ENCODE peak calls at places on chromosomes 11 and 22, in four cellular contexts. One of them, this sample, is unnamed.

GRCh38 chr11:78838417-78838816 is 263.8 kb upstream of the NARS2 start:
- DNase-seq in thoracic aorta: no peak
- DNase-seq in ovary: no peak
- DNase-seq in IMR-90: no peak
- DNase-seq in this sample: no peak

GRCh38 chr11:1559103-1559951 is 12.7 kb downstream of the DUSP8 start:
- DNase-seq in thoracic aorta: peak; percentile 94
- DNase-seq in ovary: peak; percentile 54
- DNase-seq in IMR-90: peak; percentile 66
- DNase-seq in this sample: peak; percentile 98

GRCh38 chr11:93051181-93051580 is 81.7 kb downstream of the MTNR1B start:
- DNase-seq in thoracic aorta: no peak
- DNase-seq in ovary: no peak
- DNase-seq in IMR-90: peak; percentile 88
- DNase-seq in this sample: no peak

GRCh38 chr22:35274154-35274871 is 17.0 kb downstream of the HMGXB4 start:
- DNase-seq in thoracic aorta: no peak
- DNase-seq in ovary: no peak
- DNase-seq in IMR-90: no peak
- DNase-seq in this sample: no peak

GRCh38 chr11:23903044-23903704 is 593.7 kb upstream of the LUZP2 start:
- DNase-seq in thoracic aorta: no peak
- DNase-seq in ovary: no peak
- DNase-seq in IMR-90: peak; percentile 95
- DNase-seq in this sample: no peak

GRCh38 chr11:80320765-80321164 is 879.9 kb upstream of the TENM4 start:
- DNase-seq in thoracic aorta: no peak
- DNase-seq in ovary: no peak
- DNase-seq in IMR-90: no peak
- DNase-seq in this sample: no peak

GRCh38 chr11:118928870-118929495 is 3.3 kb upstream of the BCL9L start:
- DNase-seq in thoracic aorta: no peak
- DNase-seq in ovary: peak; percentile 76
- DNase-seq in IMR-90: peak; percentile 41
- DNase-seq in this sample: peak; percentile 90

GRCh38 chr11:94574193-94574961 is 7.2 kb downstream of the PIWIL4 start:
- DNase-seq in thoracic aorta: no peak
- DNase-seq in ovary: no peak
- DNase-seq in IMR-90: peak; percentile 90
- DNase-seq in this sample: no peak

GRCh38 chr11:27557223-27557622 is 50.7 kb upstream of the LIN7C start:
- DNase-seq in thoracic aorta: no peak
- DNase-seq in ovary: no peak
- DNase-seq in IMR-90: peak; percentile 73
- DNase-seq in this sample: no peak

GRCh38 chr11:132062031-132062430 is 691.6 kb downstream of the NTM start:
- DNase-seq in thoracic aorta: no peak
- DNase-seq in ovary: no peak
- DNase-seq in IMR-90: peak; percentile 62
- DNase-seq in this sample: no peak

GRCh38 chr11:112265659-112266409 is 5.2 kb upstream of the PLET1 start:
- DNase-seq in thoracic aorta: no peak
- DNase-seq in ovary: no peak
- DNase-seq in IMR-90: peak; percentile 34
- DNase-seq in this sample: no peak

GRCh38 chr11:134466909-134467567 is 55.0 kb upstream of the B3GAT1 start:
- DNase-seq in thoracic aorta: no peak
- DNase-seq in ovary: no peak
- DNase-seq in IMR-90: no peak
- DNase-seq in this sample: no peak

GRCh38 chr11:103326070-103326794 is 217.0 kb downstream of the DYNC2H1 start:
- DNase-seq in thoracic aorta: no peak
- DNase-seq in ovary: no peak
- DNase-seq in IMR-90: peak; percentile 78
- DNase-seq in this sample: no peak

GRCh38 chr11:31646206-31646605 is 136.6 kb downstream of the ELP4 start:
- DNase-seq in thoracic aorta: no peak
- DNase-seq in ovary: no peak
- DNase-seq in IMR-90: no peak
- DNase-seq in this sample: no peak

GRCh38 chr11:68666854-68667253 is 17.5 kb upstream of the GAL start:
- DNase-seq in thoracic aorta: no peak
- DNase-seq in ovary: no peak
- DNase-seq in IMR-90: no peak
- DNase-seq in this sample: peak; percentile 91

GRCh38 chr11:68215087-68215445 is 2.0 kb upstream of the KMT5B start:
- DNase-seq in thoracic aorta: no peak
- DNase-seq in ovary: peak; percentile 29
- DNase-seq in IMR-90: no peak
- DNase-seq in this sample: no peak

GRCh38 chr22:49793296-49793695 is 34.4 kb downstream of the BRD1 start:
- DNase-seq in thoracic aorta: no peak
- DNase-seq in ovary: no peak
- DNase-seq in IMR-90: no peak
- DNase-seq in this sample: no peak

GRCh38 chr11:116885951-116886629 is 48.7 kb upstream of the APOA1 start:
- DNase-seq in thoracic aorta: no peak
- DNase-seq in ovary: no peak
- DNase-seq in IMR-90: peak; percentile 85
- DNase-seq in this sample: no peak

GRCh38 chr11:69010964-69011623 is 2.0 kb downstream of the MRGPRF start:
- DNase-seq in thoracic aorta: peak; percentile 48
- DNase-seq in ovary: peak; percentile 89
- DNase-seq in IMR-90: peak; percentile 77
- DNase-seq in this sample: peak; percentile 92

GRCh38 chr11:65423516-65424199 is 1.1 kb downstream of the NEAT1 start:
- DNase-seq in thoracic aorta: no peak
- DNase-seq in ovary: peak; percentile 41
- DNase-seq in IMR-90: peak; percentile 32
- DNase-seq in this sample: peak; percentile 79

GRCh38 chr22:20238567-20239062 is 29.5 kb downstream of the RTN4R start:
- DNase-seq in thoracic aorta: no peak
- DNase-seq in ovary: no peak
- DNase-seq in IMR-90: no peak
- DNase-seq in this sample: no peak

GRCh38 chr11:36492724-36493304 is 17.3 kb downstream of the TRAF6 start:
- DNase-seq in thoracic aorta: no peak
- DNase-seq in ovary: no peak
- DNase-seq in IMR-90: peak; percentile 63
- DNase-seq in this sample: no peak

GRCh38 chr11:60498853-60499252 is 6.3 kb downstream of the MS4A12 start:
- DNase-seq in thoracic aorta: no peak
- DNase-seq in ovary: no peak
- DNase-seq in IMR-90: no peak
- DNase-seq in this sample: no peak

GRCh38 chr11:122743949-122744876 is 88.7 kb downstream of the UBASH3B start:
- DNase-seq in thoracic aorta: no peak
- DNase-seq in ovary: no peak
- DNase-seq in IMR-90: no peak
- DNase-seq in this sample: no peak

GRCh38 chr11:64186205-64187165 is 514 bp downstream of the STIP1 start:
- DNase-seq in thoracic aorta: no peak
- DNase-seq in ovary: no peak
- DNase-seq in IMR-90: peak; percentile 2
- DNase-seq in this sample: no peak

GRCh38 chr22:43031617-43032016 is 16.7 kb upstream of the PACSIN2 start:
- DNase-seq in thoracic aorta: no peak
- DNase-seq in ovary: no peak
- DNase-seq in IMR-90: no peak
- DNase-seq in this sample: no peak

GRCh38 chr11:9090488-9091043 is 833 bp downstream of the SCUBE2 start:
- DNase-seq in thoracic aorta: no peak
- DNase-seq in ovary: no peak
- DNase-seq in IMR-90: no peak
- DNase-seq in this sample: no peak

GRCh38 chr11:783581-784015 is 6.3 kb downstream of the CEND1 start:
- DNase-seq in thoracic aorta: peak; percentile 47
- DNase-seq in ovary: peak; percentile 76
- DNase-seq in IMR-90: peak; percentile 96
- DNase-seq in this sample: no peak

GRCh38 chr22:38707346-38707745 is 1.6 kb downstream of the GTPBP1 start:
- DNase-seq in thoracic aorta: no peak
- DNase-seq in ovary: no peak
- DNase-seq in IMR-90: peak; percentile 73
- DNase-seq in this sample: no peak

GRCh38 chr11:117774553-117774952 is 22.5 kb downstream of the DSCAML1 start:
- DNase-seq in thoracic aorta: no peak
- DNase-seq in ovary: no peak
- DNase-seq in IMR-90: no peak
- DNase-seq in this sample: no peak

GRCh38 chr11:10375280-10376048 is 70.6 kb downstream of the ADM start:
- DNase-seq in thoracic aorta: no peak
- DNase-seq in ovary: no peak
- DNase-seq in IMR-90: peak; percentile 95
- DNase-seq in this sample: no peak

DNA sequence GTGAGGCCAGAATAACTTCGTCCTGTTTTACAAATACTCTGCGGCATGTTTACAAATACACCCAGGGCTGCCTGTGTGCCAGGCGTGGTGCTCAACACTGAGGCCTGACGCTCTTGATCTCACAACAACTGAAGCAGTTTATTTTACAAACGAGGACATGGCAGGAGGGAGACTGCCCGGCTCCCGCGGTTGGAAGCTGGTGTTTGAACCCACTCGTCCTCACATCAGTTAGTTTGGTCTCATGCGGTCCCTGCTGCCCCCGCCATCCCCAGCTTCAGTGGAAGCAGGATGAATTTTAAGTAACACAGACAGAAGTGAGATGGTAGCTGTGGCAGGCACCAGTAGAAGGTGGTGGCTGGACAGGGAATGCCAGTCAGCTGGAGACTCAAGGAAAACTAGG is 16.4 kb downstream of the KIAA0930 start:
- DNase-seq in thoracic aorta: no peak
- DNase-seq in ovary: no peak
- DNase-seq in IMR-90: no peak
- DNase-seq in this sample: no peak
- H3K27ac ChIP-seq in thoracic aorta: no peak overlapping the region
- H3K27ac ChIP-seq in ovary: no peak overlapping the region
- H3K27ac ChIP-seq in IMR-90: no peak overlapping the region
- H3K27ac ChIP-seq in this sample: no peak overlapping the region

GRCh38 chr11:87039371-87039770 is 1.6 kb downstream of the TMEM135 start:
- DNase-seq in thoracic aorta: no peak
- DNase-seq in ovary: peak; percentile 38
- DNase-seq in IMR-90: peak; percentile 19
- DNase-seq in this sample: no peak
- H3K4me3 ChIP-seq in thoracic aorta: peak overlapping the region; percentile 93
- H3K4me3 ChIP-seq in ovary: no peak overlapping the region
- H3K4me3 ChIP-seq in IMR-90: peak overlapping the region; percentile 16
- H3K4me3 ChIP-seq in this sample: peak overlapping the region; percentile 86

DNA sequence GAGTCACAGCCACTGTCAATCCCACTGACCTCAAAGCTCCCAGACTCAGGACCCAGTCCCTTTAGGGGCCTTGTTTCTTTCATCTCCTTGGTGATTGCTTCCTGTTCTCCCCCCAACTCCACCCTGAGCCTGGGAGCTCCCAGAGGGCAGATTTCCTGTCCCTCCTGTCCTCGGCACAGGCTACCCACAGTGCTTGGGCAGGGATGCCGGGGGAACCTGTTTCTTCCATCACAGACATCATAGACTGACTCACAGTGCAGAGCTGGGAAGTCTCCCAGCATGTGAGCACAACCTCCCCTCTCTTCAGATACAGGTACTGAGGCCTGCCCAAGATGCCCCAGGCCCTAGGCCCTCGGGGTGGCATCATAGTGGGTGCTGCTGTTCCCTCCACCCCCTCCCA is 16.6 kb downstream of the TRIM29 start:
- DNase-seq in thoracic aorta: no peak
- DNase-seq in ovary: no peak
- DNase-seq in IMR-90: no peak
- DNase-seq in this sample: no peak
- TF ChIP-seq CTCF in thoracic aorta: no peak
- TF ChIP-seq CTCF in ovary: no peak
- TF ChIP-seq CTCF in IMR-90: no peak
- TF ChIP-seq CTCF in this sample: no peak

GRCh38 chr11:16791494-16791961 is 53.1 kb downstream of the C11orf58 start:
- DNase-seq in thoracic aorta: peak; percentile 62
- DNase-seq in ovary: no peak
- DNase-seq in IMR-90: peak; percentile 95
- DNase-seq in this sample: no peak

GRCh38 chr11:16792426-16792825 is 54.0 kb downstream of the C11orf58 start:
- DNase-seq in thoracic aorta: no peak
- DNase-seq in ovary: no peak
- DNase-seq in IMR-90: no peak
- DNase-seq in this sample: no peak

GRCh38 chr11:16794047-16794818 is 55.8 kb downstream of the C11orf58 start:
- DNase-seq in thoracic aorta: no peak
- DNase-seq in ovary: no peak
- DNase-seq in IMR-90: no peak
- DNase-seq in this sample: no peak

GRCh38 chr11:16793511-16793910 is 55.1 kb downstream of the C11orf58 start:
- DNase-seq in thoracic aorta: no peak
- DNase-seq in ovary: no peak
- DNase-seq in IMR-90: no peak
- DNase-seq in this sample: no peak

DNA sequence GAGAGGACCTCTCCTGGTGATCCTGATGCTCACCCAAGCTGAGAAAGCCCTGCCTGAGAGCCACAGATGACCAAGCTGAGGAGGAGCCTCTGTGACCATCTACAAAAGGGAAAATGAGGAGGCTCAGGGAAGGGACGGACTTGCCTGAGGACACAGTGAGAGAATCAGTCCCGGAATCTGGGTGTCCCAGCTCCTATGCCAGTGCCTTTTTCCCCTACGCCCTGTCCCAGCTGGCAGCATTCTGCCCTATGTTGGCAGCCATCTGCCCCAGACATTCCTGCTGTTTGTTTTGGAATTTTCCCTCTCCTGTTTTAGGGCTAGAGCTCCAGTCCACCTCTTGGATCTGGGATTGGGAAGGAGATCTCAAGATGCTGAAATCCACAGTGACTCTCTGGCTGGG is 54.6 kb downstream of the C11orf58 start:
- DNase-seq in thoracic aorta: no peak
- DNase-seq in ovary: no peak
- DNase-seq in IMR-90: no peak
- DNase-seq in this sample: no peak
- H3K27ac ChIP-seq in thoracic aorta: peak overlapping the region; percentile 76
- H3K27ac ChIP-seq in ovary: no peak overlapping the region
- H3K27ac ChIP-seq in IMR-90: no peak overlapping the region
- H3K27ac ChIP-seq in this sample: peak overlapping the region; percentile 64

DNA sequence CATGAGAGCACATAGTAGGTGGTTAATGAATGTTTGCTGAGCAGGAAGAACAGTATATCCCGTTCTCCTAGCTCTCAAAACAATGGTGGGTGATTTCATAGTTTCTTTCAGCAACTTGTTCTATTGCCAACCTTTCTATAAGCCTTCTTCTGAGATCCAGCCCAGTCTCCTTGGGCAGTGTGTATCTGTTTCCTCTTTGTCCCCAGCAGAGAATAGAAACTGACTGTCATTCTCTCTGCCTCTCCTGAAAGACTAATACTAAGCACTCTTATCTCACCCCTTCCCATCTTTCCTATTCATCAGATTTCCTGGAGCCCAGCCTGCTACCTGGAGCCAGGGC is 272.9 kb downstream of the ST3GAL4 start:
- DNase-seq in thoracic aorta: no peak
- DNase-seq in ovary: no peak
- DNase-seq in IMR-90: no peak
- DNase-seq in this sample: no peak
- H3K4me3 ChIP-seq in thoracic aorta: no peak overlapping the region
- H3K4me3 ChIP-seq in ovary: no peak overlapping the region
- H3K4me3 ChIP-seq in IMR-90: no peak overlapping the region
- H3K4me3 ChIP-seq in this sample: no peak overlapping the region

GRCh38 chr11:61579398-61580291 is 1.2 kb downstream of the SYT7 start:
- DNase-seq in thoracic aorta: no peak
- DNase-seq in ovary: no peak
- DNase-seq in IMR-90: no peak
- DNase-seq in this sample: no peak
- TF ChIP-seq CTCF in thoracic aorta: no peak
- TF ChIP-seq CTCF in ovary: no peak
- TF ChIP-seq CTCF in IMR-90: no peak
- TF ChIP-seq CTCF in this sample: no peak

This sample was measured in coronary artery.